ENCODE peak calls at places on chromosomes 3 and 15, in ten cellular contexts. One of them, this sample, is unnamed.

GRCh38 chr3:64038252-64038651 is 15.0 kb upstream of the PSMD6 start:
- DNase-seq in right lobe of liver: no peak
- DNase-seq in uterus: no peak
- DNase-seq in H1: no peak
- DNase-seq in prostate gland: no peak
- DNase-seq in HCT116: no peak
- DNase-seq in K562: no peak
- DNase-seq in Peyer's patch: no peak
- DNase-seq in transverse colon: no peak
- DNase-seq in ovary: no peak
- DNase-seq in this sample: no peak

GRCh38 chr3:141076821-141077571 is 25.8 kb downstream of the SPSB4 start:
- DNase-seq in right lobe of liver: peak; percentile 47
- DNase-seq in uterus: peak; percentile 64
- DNase-seq in H1: no peak
- DNase-seq in prostate gland: no peak
- DNase-seq in HCT116: no peak
- DNase-seq in K562: no peak
- DNase-seq in Peyer's patch: peak; percentile 21
- DNase-seq in transverse colon: peak; percentile 34
- DNase-seq in ovary: peak; percentile 45
- DNase-seq in this sample: no peak

GRCh38 chr15:94280301-94280700 is 48.9 kb downstream of the MCTP2 start:
- DNase-seq in right lobe of liver: no peak
- DNase-seq in uterus: no peak
- DNase-seq in H1: no peak
- DNase-seq in prostate gland: no peak
- DNase-seq in HCT116: no peak
- DNase-seq in K562: no peak
- DNase-seq in Peyer's patch: no peak
- DNase-seq in transverse colon: no peak
- DNase-seq in ovary: no peak
- DNase-seq in this sample: no peak

GRCh38 chr3:138124689-138125420 is 7.3 kb downstream of the A4GNT start:
- DNase-seq in right lobe of liver: no peak
- DNase-seq in uterus: no peak
- DNase-seq in H1: no peak
- DNase-seq in prostate gland: no peak
- DNase-seq in HCT116: no peak
- DNase-seq in K562: no peak
- DNase-seq in Peyer's patch: no peak
- DNase-seq in transverse colon: no peak
- DNase-seq in ovary: no peak
- DNase-seq in this sample: no peak

GRCh38 chr3:37652851-37653250 is 208.8 kb upstream of the CTDSPL start:
- DNase-seq in right lobe of liver: no peak
- DNase-seq in uterus: no peak
- DNase-seq in H1: no peak
- DNase-seq in prostate gland: peak; percentile 13
- DNase-seq in HCT116: no peak
- DNase-seq in K562: no peak
- DNase-seq in Peyer's patch: no peak
- DNase-seq in transverse colon: no peak
- DNase-seq in ovary: no peak
- DNase-seq in this sample: no peak

GRCh38 chr15:98791046-98791701 is 142.8 kb downstream of the IGF1R start:
- DNase-seq in right lobe of liver: no peak
- DNase-seq in uterus: no peak
- DNase-seq in H1: no peak
- DNase-seq in prostate gland: no peak
- DNase-seq in HCT116: no peak
- DNase-seq in K562: no peak
- DNase-seq in Peyer's patch: no peak
- DNase-seq in transverse colon: no peak
- DNase-seq in ovary: no peak
- DNase-seq in this sample: no peak

GRCh38 chr15:86649277-86649676 is 569.6 kb downstream of the AGBL1 start:
- DNase-seq in right lobe of liver: no peak
- DNase-seq in uterus: no peak
- DNase-seq in H1: no peak
- DNase-seq in prostate gland: no peak
- DNase-seq in HCT116: no peak
- DNase-seq in K562: no peak
- DNase-seq in Peyer's patch: no peak
- DNase-seq in transverse colon: no peak
- DNase-seq in ovary: no peak
- DNase-seq in this sample: no peak

GRCh38 chr3:168088106-168088722 is 7.5 kb downstream of the GOLIM4 start:
- DNase-seq in right lobe of liver: peak; percentile 16
- DNase-seq in uterus: no peak
- DNase-seq in H1: no peak
- DNase-seq in prostate gland: no peak
- DNase-seq in HCT116: no peak
- DNase-seq in K562: peak; percentile 34
- DNase-seq in Peyer's patch: no peak
- DNase-seq in transverse colon: peak; percentile 38
- DNase-seq in ovary: no peak
- DNase-seq in this sample: no peak

GRCh38 chr3:11282250-11283125 is 10.3 kb downstream of the ATG7 start:
- DNase-seq in right lobe of liver: no peak
- DNase-seq in uterus: peak; percentile 80
- DNase-seq in H1: no peak
- DNase-seq in prostate gland: no peak
- DNase-seq in HCT116: no peak
- DNase-seq in K562: no peak
- DNase-seq in Peyer's patch: no peak
- DNase-seq in transverse colon: peak; percentile 27
- DNase-seq in ovary: peak; percentile 57
- DNase-seq in this sample: no peak

GRCh38 chr15:23753248-23753647 is 66.1 kb upstream of the NDN start:
- DNase-seq in right lobe of liver: no peak
- DNase-seq in uterus: no peak
- DNase-seq in H1: no peak
- DNase-seq in prostate gland: no peak
- DNase-seq in HCT116: no peak
- DNase-seq in K562: no peak
- DNase-seq in Peyer's patch: no peak
- DNase-seq in transverse colon: no peak
- DNase-seq in ovary: no peak
- DNase-seq in this sample: no peak

DNA sequence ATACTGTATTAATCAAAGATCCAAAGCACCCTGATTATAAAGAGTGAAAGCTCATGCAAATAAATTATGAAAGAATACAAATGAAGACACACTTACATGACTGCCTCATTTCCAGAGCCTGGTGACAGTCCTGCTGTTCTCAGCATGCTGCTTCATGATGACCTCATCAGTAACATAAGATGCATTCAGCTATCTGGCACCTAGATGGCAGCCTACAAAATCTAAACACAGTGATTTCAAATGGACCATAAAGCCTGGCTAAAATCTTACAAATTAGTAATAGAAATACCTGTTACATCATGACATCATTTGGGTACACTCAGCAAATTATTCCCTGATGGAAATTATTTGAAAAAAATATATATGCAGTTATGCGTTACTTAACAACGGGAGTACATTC is 207.0 kb downstream of the EPHA3 start:
- DNase-seq in right lobe of liver: no peak
- DNase-seq in uterus: no peak
- DNase-seq in H1: no peak
- DNase-seq in prostate gland: no peak
- DNase-seq in HCT116: no peak
- DNase-seq in K562: no peak
- DNase-seq in Peyer's patch: no peak
- DNase-seq in transverse colon: no peak
- DNase-seq in ovary: no peak
- DNase-seq in this sample: no peak
- H3K27ac ChIP-seq in right lobe of liver: no peak overlapping the region
- H3K27ac ChIP-seq in uterus: no peak overlapping the region
- H3K27ac ChIP-seq in H1: no peak overlapping the region
- H3K27ac ChIP-seq in prostate gland: no peak overlapping the region
- H3K27ac ChIP-seq in HCT116: no peak overlapping the region
- H3K27ac ChIP-seq in K562: no peak overlapping the region
- H3K27ac ChIP-seq in Peyer's patch: no peak overlapping the region
- H3K27ac ChIP-seq in transverse colon: no peak overlapping the region
- H3K27ac ChIP-seq in ovary: no peak overlapping the region
- H3K27ac ChIP-seq in this sample: no peak overlapping the region

GRCh38 chr15:33191641-33192040 is 2.9 kb downstream of the FMN1 start:
- DNase-seq in right lobe of liver: no peak
- DNase-seq in uterus: no peak
- DNase-seq in H1: no peak
- DNase-seq in prostate gland: no peak
- DNase-seq in HCT116: no peak
- DNase-seq in K562: no peak
- DNase-seq in Peyer's patch: no peak
- DNase-seq in transverse colon: no peak
- DNase-seq in ovary: no peak
- DNase-seq in this sample: no peak

GRCh38 chr15:33195283-33195682 is 769 bp upstream of the FMN1 start:
- DNase-seq in right lobe of liver: no peak
- DNase-seq in uterus: no peak
- DNase-seq in H1: no peak
- DNase-seq in prostate gland: no peak
- DNase-seq in HCT116: no peak
- DNase-seq in K562: no peak
- DNase-seq in Peyer's patch: no peak
- DNase-seq in transverse colon: peak; percentile 8
- DNase-seq in ovary: no peak
- DNase-seq in this sample: no peak

GRCh38 chr15:33194237-33194636 is 277 bp downstream of the FMN1 start:
- DNase-seq in right lobe of liver: no peak
- DNase-seq in uterus: no peak
- DNase-seq in H1: no peak
- DNase-seq in prostate gland: no peak
- DNase-seq in HCT116: no peak
- DNase-seq in K562: peak; percentile 24
- DNase-seq in Peyer's patch: no peak
- DNase-seq in transverse colon: no peak
- DNase-seq in ovary: no peak
- DNase-seq in this sample: peak; percentile 4

GRCh38 chr15:33197636-33198035 is 3.1 kb upstream of the FMN1 start:
- DNase-seq in right lobe of liver: no peak
- DNase-seq in uterus: no peak
- DNase-seq in H1: no peak
- DNase-seq in prostate gland: no peak
- DNase-seq in HCT116: no peak
- DNase-seq in K562: no peak
- DNase-seq in Peyer's patch: no peak
- DNase-seq in transverse colon: no peak
- DNase-seq in ovary: no peak
- DNase-seq in this sample: no peak

DNA sequence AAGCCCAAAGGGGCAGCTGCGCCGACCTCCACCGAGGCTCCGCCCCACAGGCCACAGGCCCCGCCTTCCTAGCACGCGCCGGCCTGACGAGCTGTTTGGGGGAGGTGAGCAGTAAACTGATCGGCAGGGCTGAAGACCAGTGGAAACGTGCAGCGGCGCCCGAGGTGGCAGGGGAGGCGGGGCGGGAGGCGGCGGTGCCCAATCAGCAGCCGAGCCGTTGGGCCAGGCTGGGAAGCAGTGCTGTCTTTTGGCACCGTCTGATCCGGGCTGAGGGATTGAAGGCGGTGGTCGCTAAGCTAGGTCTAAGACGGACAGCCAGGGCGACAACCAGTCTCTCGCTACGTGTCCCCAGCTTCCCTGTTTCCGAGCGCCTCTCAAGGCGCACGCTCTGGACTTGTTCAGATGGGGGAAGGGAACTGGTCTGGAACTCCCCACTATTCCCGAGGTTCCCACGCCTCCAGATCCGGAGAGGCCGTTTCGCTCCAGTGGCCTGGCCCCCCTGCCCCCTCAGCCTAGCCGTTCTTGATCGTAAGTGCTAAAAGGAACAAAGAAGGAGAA is at the start of gene FMN1:
- DNase-seq in right lobe of liver: peak; percentile 91
- DNase-seq in uterus: peak; percentile 87
- DNase-seq in H1: peak; percentile 92
- DNase-seq in prostate gland: peak; percentile 88
- DNase-seq in HCT116: peak; percentile 62
- DNase-seq in K562: peak; percentile 93
- DNase-seq in Peyer's patch: peak; percentile 73
- DNase-seq in transverse colon: peak; percentile 93
- DNase-seq in ovary: peak; percentile 51
- DNase-seq in this sample: peak; percentile 95
- TF ChIP-seq POLR2A in right lobe of liver: no peak
- TF ChIP-seq POLR2A in uterus: peak; percentile 31
- TF ChIP-seq POLR2A in H1: no peak
- TF ChIP-seq POLR2A in prostate gland: peak; percentile 54
- TF ChIP-seq POLR2A in HCT116: no peak
- TF ChIP-seq POLR2A in K562: no peak
- TF ChIP-seq POLR2A in Peyer's patch: no peak
- TF ChIP-seq POLR2A in transverse colon: peak; percentile 43
- TF ChIP-seq POLR2A in ovary: no peak
- TF ChIP-seq POLR2A in this sample: peak; percentile 54

GRCh38 chr3:150745832-150746231 is 17.1 kb downstream of the SIAH2 start:
- DNase-seq in right lobe of liver: no peak
- DNase-seq in uterus: no peak
- DNase-seq in H1: no peak
- DNase-seq in prostate gland: no peak
- DNase-seq in HCT116: no peak
- DNase-seq in K562: no peak
- DNase-seq in Peyer's patch: no peak
- DNase-seq in transverse colon: no peak
- DNase-seq in ovary: no peak
- DNase-seq in this sample: no peak
- H3K27ac ChIP-seq in right lobe of liver: no peak overlapping the region
- H3K27ac ChIP-seq in uterus: peak overlapping the region; percentile 78
- H3K27ac ChIP-seq in H1: no peak overlapping the region
- H3K27ac ChIP-seq in prostate gland: peak overlapping the region; percentile 72
- H3K27ac ChIP-seq in HCT116: no peak overlapping the region
- H3K27ac ChIP-seq in K562: no peak overlapping the region
- H3K27ac ChIP-seq in Peyer's patch: no peak overlapping the region
- H3K27ac ChIP-seq in transverse colon: no peak overlapping the region
- H3K27ac ChIP-seq in ovary: no peak overlapping the region
- H3K27ac ChIP-seq in this sample: no peak overlapping the region

DNA sequence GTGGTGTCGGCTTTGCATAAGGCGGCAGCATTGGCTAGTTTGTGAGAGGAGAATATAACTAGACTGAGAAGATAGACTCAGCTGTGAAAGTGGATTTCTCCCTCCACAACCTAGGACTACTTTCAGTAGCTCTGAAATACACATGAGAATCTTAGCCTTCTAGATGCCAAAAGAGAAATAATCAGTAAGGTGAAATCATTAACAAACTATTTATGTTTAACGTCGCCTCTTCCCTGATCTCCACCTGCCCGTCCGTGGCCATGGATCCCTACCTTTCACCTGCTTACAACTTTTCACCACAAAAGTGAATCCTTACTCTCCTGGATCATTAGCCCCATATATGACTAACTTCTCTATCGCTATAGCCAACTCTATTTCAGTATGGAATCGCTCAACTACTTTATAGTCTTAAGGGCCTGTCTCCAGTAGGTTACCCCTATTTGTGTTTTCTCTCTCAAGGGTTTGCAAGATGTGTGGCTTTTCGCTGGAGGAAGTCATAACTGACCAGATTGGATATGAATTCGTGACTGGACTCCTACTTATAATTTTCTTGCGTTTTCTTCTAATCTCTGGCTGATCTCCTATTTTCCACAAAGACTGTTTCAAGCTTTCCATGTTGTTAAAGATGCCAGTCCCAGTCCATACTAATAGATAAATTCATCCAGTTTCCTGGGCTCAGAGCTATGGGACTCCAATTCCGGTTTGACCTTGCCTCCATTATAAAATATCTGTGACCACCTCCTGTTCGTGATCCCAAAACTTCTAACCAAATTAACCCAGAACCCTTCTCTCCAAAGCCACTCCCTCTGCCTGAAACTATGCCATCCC is 1.1 kb upstream of the STAG1 start:
- DNase-seq in right lobe of liver: no peak
- DNase-seq in uterus: no peak
- DNase-seq in H1: no peak
- DNase-seq in prostate gland: no peak
- DNase-seq in HCT116: no peak
- DNase-seq in K562: peak; percentile 18
- DNase-seq in Peyer's patch: no peak
- DNase-seq in transverse colon: no peak
- DNase-seq in ovary: no peak
- DNase-seq in this sample: no peak
- TF ChIP-seq POLR2A in right lobe of liver: no peak
- TF ChIP-seq POLR2A in uterus: no peak
- TF ChIP-seq POLR2A in H1: no peak
- TF ChIP-seq POLR2A in prostate gland: no peak
- TF ChIP-seq POLR2A in HCT116: no peak
- TF ChIP-seq POLR2A in K562: no peak
- TF ChIP-seq POLR2A in Peyer's patch: no peak
- TF ChIP-seq POLR2A in transverse colon: no peak
- TF ChIP-seq POLR2A in ovary: no peak
- TF ChIP-seq POLR2A in this sample: no peak